ENCODE peak calls at places on chromosomes 5 and 9, in six cellular contexts. D is HCT116, L is H9, W is left lung, H is cardiac muscle cell, K is psoas muscle. A is an unnamed sample.

GRCh38 chr9:129561594-129562281 is 59.2 kb downstream of the C9orf50 start:
- DNase-seq in D (no peak), L (no peak), W (peak; percentile 66), H (no peak), K (no peak), A (no peak)

GRCh38 chr9:135255033-135255842 is 167.8 kb downstream of the OLFM1 start:
- DNase-seq in D (no peak), L (no peak), W (no peak), H (no peak), K (peak; percentile 6), A (no peak)

GRCh38 chr9:672833-673232 is 168.7 kb upstream of the DMRT1 start:
- DNase-seq in D (no peak), L (no peak), W (no peak), H (no peak), K (no peak), A (no peak)

GRCh38 chr5:94021246-94021645 is 279.8 kb upstream of the POU5F2 start:
- DNase-seq in D (peak; percentile 84), L (no peak), W (no peak), H (no peak), K (no peak), A (no peak)

GRCh38 chr9:2101524-2101923 is 86.4 kb downstream of the SMARCA2 start:
- DNase-seq in D (no peak), L (no peak), W (no peak), H (no peak), K (no peak), A (no peak)

GRCh38 chr9:128285033-128285784 is 9.1 kb downstream of the SWI5 start:
- DNase-seq in D (no peak), L (no peak), W (no peak), H (no peak), K (no peak), A (no peak)

GRCh38 chr5:178331491-178331981 is 98.9 kb upstream of the PHYKPL start:
- DNase-seq in D (no peak), L (no peak), W (no peak), H (no peak), K (peak; percentile 82), A (no peak)

GRCh38 chr9:96874947-96875459 is 20.7 kb upstream of the ZNF782 start:
- DNase-seq in D (peak; percentile 51), L (no peak), W (no peak), H (no peak), K (no peak), A (no peak)

GRCh38 chr9:88537743-88538055 is 2.7 kb downstream of the NXNL2 start:
- DNase-seq in D (no peak), L (no peak), W (peak; percentile 56), H (no peak), K (peak; percentile 28), A (peak; percentile 81)

DNA sequence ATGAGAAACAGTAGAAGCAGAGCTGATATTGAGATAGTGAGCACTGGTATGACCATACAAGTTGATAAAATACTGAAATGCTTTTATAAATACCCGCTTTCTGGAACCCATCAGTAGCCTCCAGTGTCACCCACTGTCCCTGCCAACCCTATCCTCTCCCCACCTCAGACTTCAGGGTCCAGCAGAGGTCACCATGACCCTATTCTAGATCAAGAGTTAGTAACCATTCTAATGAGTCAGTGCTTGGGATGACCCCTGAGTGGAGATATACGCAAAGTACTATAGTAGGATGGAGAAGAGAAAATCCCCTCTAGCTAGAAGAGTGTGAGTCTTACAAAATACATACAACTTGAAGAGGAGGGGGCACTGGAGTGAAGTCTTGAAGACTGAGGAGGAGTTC is 297.9 kb upstream of the BRINP1 start:
- DNase-seq in D (no peak), L (no peak), W (no peak), H (no peak), K (no peak), A (no peak)
- TF ChIP-seq CTCF in D (no peak), L (peak; percentile 39), W (no peak), H (no peak), K (no peak), A (no peak)

DNA sequence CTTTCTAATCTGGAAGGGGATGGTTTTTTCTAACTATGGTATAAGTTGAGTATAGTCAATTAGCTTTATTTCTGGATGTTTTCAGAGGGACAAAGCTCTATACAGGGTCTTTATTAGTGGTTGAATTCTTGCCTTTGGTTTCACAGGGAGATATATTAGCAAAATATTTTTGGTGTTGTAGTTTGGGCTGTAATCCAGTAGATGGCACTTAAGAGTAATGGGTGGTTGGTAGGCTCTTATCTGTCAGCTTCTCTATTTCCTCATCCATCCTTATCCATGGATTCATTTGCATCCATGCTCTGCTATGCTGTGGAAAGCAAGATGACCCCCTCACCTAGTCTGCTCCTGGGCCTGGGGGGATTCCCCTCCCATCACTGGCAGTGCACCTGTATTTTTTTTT is 363.6 kb upstream of the CYLC2 start:
- DNase-seq in D (no peak), L (no peak), W (no peak), H (no peak), K (no peak), A (no peak)
- TF ChIP-seq CTCF in D (peak; percentile 34), L (peak; percentile 67), W (no peak), H (no peak), K (no peak), A (no peak)

GRCh38 chr5:28014779-28015178 is 976.4 kb upstream of the CDH9 start:
- DNase-seq in D (peak; percentile 3), L (no peak), W (no peak), H (no peak), K (no peak), A (peak; percentile 4)
- TF ChIP-seq CTCF in D (peak; percentile 51), L (peak; percentile 76), W (no peak), H (peak; percentile 35), K (no peak), A (peak; percentile 41)

DNA sequence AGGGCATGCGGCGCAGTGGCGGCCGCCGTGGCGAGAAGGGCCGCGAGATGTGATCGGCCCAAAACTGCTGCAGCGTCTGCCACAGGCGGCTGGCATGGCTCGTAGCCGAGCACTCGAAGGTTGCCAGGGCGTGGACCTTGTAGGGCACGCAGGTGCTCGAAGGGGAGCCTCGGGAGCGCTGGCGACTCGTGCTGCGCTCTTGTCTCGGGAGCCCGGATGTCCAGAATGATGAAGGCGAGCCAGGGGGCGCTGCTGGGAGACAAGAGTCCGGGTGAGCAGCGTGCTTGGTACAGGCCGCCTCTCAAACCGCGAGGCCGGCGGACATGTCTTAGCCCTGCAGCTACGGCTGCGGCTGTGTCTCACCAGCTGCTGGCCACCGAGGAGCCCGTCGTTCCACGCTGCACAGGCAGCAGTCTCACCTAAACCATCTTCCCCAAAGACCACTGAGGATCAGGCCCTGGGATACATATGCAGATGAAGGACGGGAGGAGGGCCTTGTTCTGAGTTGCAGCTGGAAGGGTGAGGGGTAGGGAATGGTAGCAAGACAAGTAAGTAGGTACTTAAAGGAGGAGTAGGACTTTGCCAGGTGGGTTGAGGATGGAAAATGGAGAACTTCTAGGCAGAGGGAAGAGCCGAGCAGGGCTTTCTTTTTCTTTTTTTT is 1.7 kb downstream of the CBY3 start:
- DNase-seq in D (no peak), L (peak; percentile 91), W (peak; percentile 84), H (no peak), K (peak; percentile 81), A (no peak)
- TF ChIP-seq CTCF in D (peak; percentile 6), L (peak; percentile 72), W (peak; percentile 19), H (peak; percentile 50), K (peak; percentile 27), A (no peak)

GRCh38 chr9:87292449-87293191 is 205.0 kb upstream of the DAPK1 start:
- DNase-seq in D (no peak), L (no peak), W (no peak), H (no peak), K (no peak), A (no peak)

GRCh38 chr9:87286506-87286905 is 211.2 kb upstream of the DAPK1 start:
- DNase-seq in D (no peak), L (no peak), W (no peak), H (no peak), K (no peak), A (no peak)

GRCh38 chr9:87285183-87285582 is 212.5 kb upstream of the DAPK1 start:
- DNase-seq in D (no peak), L (no peak), W (no peak), H (peak; percentile 58), K (no peak), A (no peak)

GRCh38 chr9:87290241-87290700 is 207.4 kb upstream of the DAPK1 start:
- DNase-seq in D (no peak), L (no peak), W (no peak), H (no peak), K (no peak), A (no peak)
- TF ChIP-seq CTCF in D (peak; percentile 39), L (peak; percentile 52), W (no peak), H (peak; percentile 57), K (peak; percentile 9), A (no peak)

A was measured in HL-60.